ENCODE peak calls at places on chromosomes 16 and 17, in seven cellular contexts. U is activated T-cell treated with anti-CD3 and anti-CD28 coated beads for 24 hours; N is AG09309; B is progenitor cell of endocrine pancreas; A is activated CD4-positive, CD25-positive, alpha-beta regulatory T cell treated with anti-CD3 and anti-CD28 coated beads, Interleukin-2, amount 50 U/mL, for 16 hours; Q is SJSA1; X is NCI-H187 treated with DMSO at 0.1 percent for 48 hours. Y is an unnamed sample.

GRCh38 chr17:9968881-9969280 is 63.8 kb upstream of the RCVRN start:
- DNase-seq in N (no peak), U (no peak), X (no peak), A (no peak), Q (no peak), B (no peak), Y (no peak)

GRCh38 chr16:10181196-10182162 is 749 bp downstream of the GRIN2A start:
- DNase-seq in B (peak; percentile 82), Q (peak; percentile 32), X (no peak), N (no peak), A (no peak), U (peak; percentile 28), Y (peak; percentile 65)

GRCh38 chr17:8122923-8123694 is 797 bp downstream of the HES7 start:
- DNase-seq in X (no peak), U (no peak), A (no peak), B (no peak), N (no peak), Q (peak; percentile 37), Y (no peak)

GRCh38 chr17:32970281-32970680 is 21.4 kb upstream of the SPACA3 start:
- DNase-seq in X (no peak), A (no peak), Q (no peak), U (no peak), B (no peak), N (peak; percentile 77), Y (no peak)

GRCh38 chr17:31581491-31581890 is 190.0 kb downstream of the RAB11FIP4 start:
- DNase-seq in A (no peak), N (no peak), U (no peak), Q (no peak), B (no peak), X (no peak), Y (no peak)

GRCh38 chr16:66421891-66422290 is 5.2 kb upstream of the BEAN1 start:
- DNase-seq in N (no peak), X (no peak), Q (no peak), B (no peak), A (no peak), U (no peak), Y (no peak)

GRCh38 chr16:23248261-23249194 is 53.6 kb upstream of the SCNN1B start:
- DNase-seq in A (no peak), U (no peak), B (no peak), X (no peak), N (no peak), Q (no peak), Y (no peak)

GRCh38 chr17:83088451-83089321 is 9.3 kb downstream of the METRNL start:
- DNase-seq in U (no peak), N (no peak), Q (no peak), X (no peak), A (no peak), B (no peak), Y (no peak)

GRCh38 chr17:80036715-80037477 is 454 bp downstream of the CCDC40 start:
- DNase-seq in U (no peak), A (no peak), Q (no peak), N (no peak), X (no peak), B (peak; percentile 53), Y (peak; percentile 46)

GRCh38 chr16:57388359-57389086 is 16.0 kb upstream of the CCL17 start:
- DNase-seq in A (no peak), X (no peak), N (no peak), U (no peak), Q (no peak), B (no peak), Y (no peak)

GRCh38 chr17:64087252-64088005 is 42.5 kb downstream of the ERN1 start:
- DNase-seq in N (no peak), X (no peak), Q (no peak), B (no peak), U (no peak), A (no peak), Y (no peak)

GRCh38 chr17:30380106-30380420 is 1.3 kb downstream of the CPD start:
- DNase-seq in X (no peak), A (no peak), B (no peak), U (no peak), Q (no peak), N (no peak), Y (no peak)